ENCODE peak calls at places on chromosomes 4 and X, in seven cellular contexts. L is K562, U is renal cortical epithelial cell, W is nephron progenitor cell, G is T-helper 2 cell, I is C1 segment of cervical spinal cord, Q is endothelial cell of umbilical vein. B is an unnamed sample.

GRCh38 chr4:25703731-25704388 is 48.2 kb downstream of the SLC34A2 start:
- DNase-seq in G (no peak), I (no peak), Q (no peak), U (peak; percentile 86), W (no peak), L (no peak), B (no peak)

GRCh38 chr4:15913631-15913970 is 24.9 kb downstream of the FGFBP1 start:
- DNase-seq in Q (peak; percentile 72), G (no peak), L (no peak), W (no peak), U (peak; percentile 100), I (no peak), B (no peak)

GRCh38 chrX:1182211-1182610 is 30.2 kb downstream of the CRLF2 start:
- DNase-seq in W (no peak), L (no peak), Q (no peak), G (no peak), I (no peak), U (no peak), B (no peak)

GRCh38 chr4:155787113-155787710 is 28.4 kb downstream of the GUCY1B1 start:
- DNase-seq in Q (peak; percentile 75), G (no peak), U (peak; percentile 76), L (peak; percentile 5), W (peak; percentile 8), I (no peak), B (peak; percentile 19)

GRCh38 chr4:86484241-86484640 is 109.9 kb upstream of the PTPN13 start:
- DNase-seq in Q (no peak), G (no peak), U (no peak), W (no peak), I (no peak), L (no peak), B (no peak)

GRCh38 chrX:77441479-77441878 is 5.7 kb upstream of the FGF16 start:
- DNase-seq in L (no peak), I (no peak), U (no peak), Q (no peak), G (no peak), W (no peak), B (no peak)

GRCh38 chrX:65837875-65838549 is 170.6 kb downstream of the MSN start:
- DNase-seq in Q (no peak), L (no peak), I (no peak), G (no peak), W (no peak), U (no peak), B (no peak)

GRCh38 chr4:22202351-22203343 is 254.1 kb upstream of the KCNIP4 start:
- DNase-seq in U (peak; percentile 81), Q (no peak), I (no peak), W (no peak), G (no peak), L (no peak), B (no peak)

GRCh38 chr4:98653890-98654867 is 4.2 kb downstream of the TSPAN5 start:
- DNase-seq in L (no peak), I (no peak), U (peak; percentile 88), G (no peak), Q (peak; percentile 83), W (no peak), B (no peak)

B was measured in GM12864.